ENCODE peak calls at places on chromosomes 16 and 17, in nine cellular contexts. T is fibroblast of the aortic adventitia, D is breast epithelium, H is spleen, Z is tibial artery, L is bronchial epithelial cell, X is uterus, S is GM12865, C is cardiac muscle cell. Q is an unnamed sample.
A peak's percentile ranks its signal among the peaks of the same experiment; 100 is the strongest.

GRCh38 chr16:60180609-60181008 is 1446.5 kb upstream of the GOT2 start:
- DNase-seq in T (no peak), D (no peak), H (no peak), Z (no peak), L (no peak), X (no peak), S (no peak), C (no peak), Q (no peak)

GRCh38 chr16:22317625-22318024 is 20.4 kb downstream of the POLR3E start:
- DNase-seq in T (no peak), D (peak; percentile 16), H (no peak), Z (no peak), L (no peak), X (no peak), S (no peak), C (no peak), Q (no peak)

GRCh38 chr16:70428178-70428998 is 10.5 kb downstream of the ST3GAL2 start:
- DNase-seq in T (peak; percentile 96), D (peak; percentile 71), H (peak; percentile 92), Z (peak; percentile 92), L (peak; percentile 85), X (peak; percentile 93), S (peak; percentile 93), C (peak; percentile 98), Q (peak; percentile 71)

GRCh38 chr16:84061236-84061830 is 18.7 kb upstream of the SLC38A8 start:
- DNase-seq in T (no peak), D (no peak), H (no peak), Z (no peak), L (no peak), X (no peak), S (no peak), C (no peak), Q (no peak)

GRCh38 chr16:62540496-62540895 is 504.3 kb upstream of the CDH8 start:
- DNase-seq in T (no peak), D (no peak), H (no peak), Z (no peak), L (no peak), X (no peak), S (no peak), C (no peak), Q (no peak)

GRCh38 chr16:82936941-82937551 is 310.3 kb downstream of the CDH13 start:
- DNase-seq in T (peak; percentile 48), D (no peak), H (no peak), Z (no peak), L (peak; percentile 77), X (no peak), S (no peak), C (peak; percentile 59), Q (peak; percentile 34)

GRCh38 chr16:31085873-31086628 is 2.7 kb downstream of the PRSS53 start:
- DNase-seq in T (no peak), D (no peak), H (peak; percentile 67), Z (no peak), L (no peak), X (no peak), S (no peak), C (no peak), Q (no peak)

GRCh38 chr17:83032781-83033180 is 46.6 kb upstream of the METRNL start:
- DNase-seq in T (no peak), D (no peak), H (peak; percentile 46), Z (no peak), L (no peak), X (peak; percentile 1), S (no peak), C (no peak), Q (no peak)

GRCh38 chr16:49013727-49014080 is 267.9 kb downstream of the CBLN1 start:
- DNase-seq in T (no peak), D (no peak), H (no peak), Z (no peak), L (no peak), X (no peak), S (no peak), C (no peak), Q (no peak)

GRCh38 chr17:33927732-33928133 is 327.4 kb upstream of the CCL2 start:
- DNase-seq in T (no peak), D (no peak), H (no peak), Z (no peak), L (peak; percentile 74), X (no peak), S (peak; percentile 20), C (peak; percentile 6), Q (no peak)

GRCh38 chr16:48003226-48003907 is 152.4 kb downstream of the ABCC12 start:
- DNase-seq in T (no peak), D (no peak), H (no peak), Z (no peak), L (peak; percentile 87), X (no peak), S (no peak), C (no peak), Q (no peak)

GRCh38 chr17:1033503-1033902 is 36.6 kb downstream of the TIMM22 start:
- DNase-seq in T (no peak), D (no peak), H (no peak), Z (no peak), L (peak; percentile 23), X (no peak), S (no peak), C (no peak), Q (no peak)

GRCh38 chr16:87995644-87996043 is 44.4 kb downstream of the BANP start:
- DNase-seq in T (no peak), D (no peak), H (no peak), Z (peak; percentile 58), L (no peak), X (no peak), S (no peak), C (no peak), Q (no peak)

GRCh38 chr16:29007865-29008593 is 23.2 kb downstream of the LAT start:
- DNase-seq in T (peak; percentile 43), D (no peak), H (no peak), Z (no peak), L (peak; percentile 29), X (no peak), S (peak; percentile 65), C (peak; percentile 77), Q (no peak)

GRCh38 chr16:369275-369865 is 968 bp downstream of the MRPL28 start:
- DNase-seq in T (no peak), D (no peak), H (peak; percentile 79), Z (no peak), L (no peak), X (no peak), S (no peak), C (no peak), Q (no peak)

GRCh38 chr16:704552-705380 is 835 bp downstream of the FBXL16 start:
- DNase-seq in T (no peak), D (no peak), H (no peak), Z (no peak), L (no peak), X (no peak), S (no peak), C (no peak), Q (no peak)

GRCh38 chr16:75087040-75087979 is 29.3 kb downstream of the LDHD start:
- DNase-seq in T (peak; percentile 89), D (no peak), H (no peak), Z (no peak), L (peak; percentile 32), X (peak; percentile 51), S (peak; percentile 18), C (peak; percentile 89), Q (no peak)

DNA sequence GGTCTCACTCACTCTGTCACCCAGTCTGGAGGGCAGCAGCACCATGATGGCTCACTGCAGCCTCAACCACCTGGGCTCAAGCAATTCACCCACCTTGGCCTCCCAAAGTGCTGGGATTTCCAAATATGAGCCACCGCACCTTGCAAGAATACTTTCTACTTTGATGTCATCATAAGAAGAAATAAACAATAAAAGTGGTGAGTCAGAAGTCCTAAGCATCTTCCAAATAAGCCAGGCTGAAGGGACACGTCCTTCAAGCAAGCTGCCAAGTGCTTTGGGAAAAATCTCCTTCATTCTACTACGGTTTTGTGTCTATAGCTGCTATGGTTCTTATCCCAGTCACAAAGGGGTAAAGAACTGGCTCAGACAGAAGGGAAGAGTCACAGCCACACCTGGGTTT is 20.3 kb downstream of the HASPIN start:
- DNase-seq in T (no peak), D (no peak), H (no peak), Z (no peak), L (peak; percentile 34), X (no peak), S (no peak), C (no peak), Q (no peak)
- H3K4me3 ChIP-seq in T (no peak overlapping the region), D (no peak overlapping the region), H (no peak overlapping the region), Z (no peak overlapping the region), L (no peak overlapping the region), X (no peak overlapping the region), S (no peak overlapping the region), C (no peak overlapping the region), Q (no peak overlapping the region)

GRCh38 chr16:77955127-77955526 is 67.2 kb upstream of the CLEC3A start:
- DNase-seq in T (no peak), D (no peak), H (no peak), Z (no peak), L (no peak), X (no peak), S (no peak), C (no peak), Q (no peak)
- TF ChIP-seq CTCF in T (no peak), D (no peak), H (no peak), Z (no peak), L (no peak), X (no peak), S (no peak), C (no peak), Q (no peak)

DNA sequence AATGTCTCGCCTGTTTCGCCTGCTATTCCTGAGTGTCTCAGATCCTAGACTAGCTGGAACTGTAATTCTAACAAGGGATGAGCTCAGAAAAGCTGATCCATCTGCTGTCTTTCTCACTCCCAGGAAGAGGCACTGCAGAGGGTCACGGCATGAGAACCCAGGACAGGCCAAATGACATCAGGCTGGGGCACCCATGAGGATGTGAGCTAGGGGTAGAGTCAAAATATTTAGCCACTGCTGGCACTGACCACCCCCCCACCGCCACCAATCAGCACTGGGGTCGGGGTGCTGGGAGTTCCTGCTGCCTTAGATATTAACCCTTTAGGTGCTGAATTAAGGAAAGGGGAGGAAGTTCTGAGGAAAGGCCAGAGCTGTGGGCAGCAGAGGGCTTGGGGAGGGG is 112.4 kb downstream of the IRX3 start:
- DNase-seq in T (no peak), D (no peak), H (no peak), Z (no peak), L (no peak), X (no peak), S (no peak), C (no peak), Q (no peak)
- H3K4me3 ChIP-seq in T (no peak overlapping the region), D (no peak overlapping the region), H (no peak overlapping the region), Z (no peak overlapping the region), L (no peak overlapping the region), X (no peak overlapping the region), S (no peak overlapping the region), C (no peak overlapping the region), Q (no peak overlapping the region)

DNA sequence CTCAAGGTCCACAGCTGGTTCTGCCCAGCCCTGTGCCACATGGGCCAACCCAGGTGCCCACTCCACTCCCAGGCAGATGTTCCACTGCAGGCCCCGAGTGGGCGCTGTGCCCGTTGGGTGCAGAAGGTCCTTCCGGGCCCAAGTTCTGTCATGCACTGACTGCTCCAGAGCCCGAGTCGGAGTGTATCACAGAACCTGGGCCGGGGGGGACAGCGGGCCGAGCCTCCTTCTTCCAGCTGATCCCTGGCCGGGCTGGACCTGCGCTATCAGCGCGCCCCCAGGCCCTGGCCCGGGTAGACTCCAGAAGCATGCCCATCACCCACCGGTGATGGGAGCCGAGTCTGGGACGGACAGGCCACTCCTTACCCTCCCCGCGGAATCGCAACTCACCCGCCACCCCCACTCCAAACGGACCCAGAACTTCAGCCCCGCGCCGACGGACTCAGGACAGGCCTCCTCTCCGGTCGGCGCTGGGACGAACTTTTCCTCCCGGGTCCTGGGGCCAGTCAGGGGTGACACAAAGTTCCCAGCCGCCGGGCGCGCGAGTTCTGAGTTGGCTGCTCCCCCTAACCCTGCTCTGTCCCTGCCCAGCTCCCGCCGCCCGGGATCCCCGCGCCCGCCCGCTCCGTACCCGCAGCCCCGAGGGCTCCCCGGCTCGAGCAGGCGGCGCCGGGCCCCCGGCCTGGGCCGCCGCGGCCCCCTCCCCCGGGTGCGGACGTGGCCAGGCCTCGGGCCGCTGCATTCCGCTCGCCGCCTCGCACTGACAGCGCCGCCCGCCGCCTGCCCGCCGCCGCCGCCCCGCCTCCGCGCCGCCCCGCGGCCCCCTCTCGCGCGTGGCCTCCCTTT is at the start of gene COPZ2:
- DNase-seq in T (peak; percentile 49), D (peak; percentile 50), H (peak; percentile 91), Z (peak; percentile 87), L (no peak), X (peak; percentile 61), S (peak; percentile 60), C (peak; percentile 61), Q (no peak)
- TF ChIP-seq CTCF in T (peak; percentile 61), D (peak; percentile 50), H (peak; percentile 60), Z (peak; percentile 44), L (peak; percentile 77), X (peak; percentile 53), S (peak; percentile 84), C (peak; percentile 63), Q (peak; percentile 73)